ENCODE peak calls at places on chromosomes 11 and 22, in eight cellular contexts. One of them, this sample, is unnamed.

GRCh38 chr11:86740628-86741488 is 59.5 kb upstream of the PRSS23 start:
- DNase-seq in astrocyte: peak; percentile 96
- DNase-seq in left ventricle myocardium inferior: no peak
- DNase-seq in OCI-LY7: no peak
- DNase-seq in Peyer's patch: no peak
- DNase-seq in pancreas: peak; percentile 51
- DNase-seq in colonic mucosa: peak; percentile 31
- DNase-seq in lower lobe of right lung: no peak
- DNase-seq in this sample: peak; percentile 61

GRCh38 chr11:122741613-122742012 is 86.1 kb downstream of the UBASH3B start:
- DNase-seq in astrocyte: no peak
- DNase-seq in left ventricle myocardium inferior: peak; percentile 33
- DNase-seq in OCI-LY7: no peak
- DNase-seq in Peyer's patch: no peak
- DNase-seq in pancreas: no peak
- DNase-seq in colonic mucosa: no peak
- DNase-seq in lower lobe of right lung: peak; percentile 58
- DNase-seq in this sample: no peak

GRCh38 chr11:61577383-61578118 is 3.3 kb downstream of the SYT7 start:
- DNase-seq in astrocyte: no peak
- DNase-seq in left ventricle myocardium inferior: peak; percentile 48
- DNase-seq in OCI-LY7: no peak
- DNase-seq in Peyer's patch: no peak
- DNase-seq in pancreas: no peak
- DNase-seq in colonic mucosa: no peak
- DNase-seq in lower lobe of right lung: no peak
- DNase-seq in this sample: no peak

GRCh38 chr22:25153961-25154685 is 45.5 kb upstream of the CRYBB3 start:
- DNase-seq in astrocyte: peak; percentile 46
- DNase-seq in left ventricle myocardium inferior: peak; percentile 58
- DNase-seq in OCI-LY7: no peak
- DNase-seq in Peyer's patch: no peak
- DNase-seq in pancreas: peak; percentile 65
- DNase-seq in colonic mucosa: peak; percentile 78
- DNase-seq in lower lobe of right lung: peak; percentile 81
- DNase-seq in this sample: no peak

GRCh38 chr22:25067851-25068421 is 115.4 kb downstream of the KIAA1671 start:
- DNase-seq in astrocyte: no peak
- DNase-seq in left ventricle myocardium inferior: no peak
- DNase-seq in OCI-LY7: no peak
- DNase-seq in Peyer's patch: no peak
- DNase-seq in pancreas: no peak
- DNase-seq in colonic mucosa: no peak
- DNase-seq in lower lobe of right lung: peak; percentile 52
- DNase-seq in this sample: no peak

GRCh38 chr22:21587803-21588611 is 20.5 kb downstream of the UBE2L3 start:
- DNase-seq in astrocyte: peak; percentile 75
- DNase-seq in left ventricle myocardium inferior: no peak
- DNase-seq in OCI-LY7: peak; percentile 76
- DNase-seq in Peyer's patch: no peak
- DNase-seq in pancreas: no peak
- DNase-seq in colonic mucosa: no peak
- DNase-seq in lower lobe of right lung: no peak
- DNase-seq in this sample: no peak

GRCh38 chr11:72577271-72577681 is 96.9 kb downstream of the PDE2A start:
- DNase-seq in astrocyte: no peak
- DNase-seq in left ventricle myocardium inferior: no peak
- DNase-seq in OCI-LY7: no peak
- DNase-seq in Peyer's patch: peak; percentile 37
- DNase-seq in pancreas: no peak
- DNase-seq in colonic mucosa: no peak
- DNase-seq in lower lobe of right lung: peak; percentile 39
- DNase-seq in this sample: no peak

GRCh38 chr11:78161937-78162336 is 22.5 kb upstream of the ALG8 start:
- DNase-seq in astrocyte: no peak
- DNase-seq in left ventricle myocardium inferior: peak; percentile 38
- DNase-seq in OCI-LY7: no peak
- DNase-seq in Peyer's patch: no peak
- DNase-seq in pancreas: no peak
- DNase-seq in colonic mucosa: no peak
- DNase-seq in lower lobe of right lung: no peak
- DNase-seq in this sample: no peak

GRCh38 chr22:36457688-36458450 is 23.6 kb downstream of the TXN2 start:
- DNase-seq in astrocyte: peak; percentile 56
- DNase-seq in left ventricle myocardium inferior: peak; percentile 73
- DNase-seq in OCI-LY7: no peak
- DNase-seq in Peyer's patch: no peak
- DNase-seq in pancreas: peak; percentile 62
- DNase-seq in colonic mucosa: no peak
- DNase-seq in lower lobe of right lung: no peak
- DNase-seq in this sample: no peak

GRCh38 chr22:38850399-38850798 is 6.6 kb upstream of the NPTXR start:
- DNase-seq in astrocyte: no peak
- DNase-seq in left ventricle myocardium inferior: no peak
- DNase-seq in OCI-LY7: no peak
- DNase-seq in Peyer's patch: no peak
- DNase-seq in pancreas: no peak
- DNase-seq in colonic mucosa: no peak
- DNase-seq in lower lobe of right lung: no peak
- DNase-seq in this sample: no peak

GRCh38 chr11:18352581-18352980 is 30.2 kb downstream of the GTF2H1 start:
- DNase-seq in astrocyte: no peak
- DNase-seq in left ventricle myocardium inferior: no peak
- DNase-seq in OCI-LY7: no peak
- DNase-seq in Peyer's patch: no peak
- DNase-seq in pancreas: no peak
- DNase-seq in colonic mucosa: no peak
- DNase-seq in lower lobe of right lung: no peak
- DNase-seq in this sample: no peak

GRCh38 chr22:39527481-39527961 is 5.0 kb downstream of the RPS19BP1 start:
- DNase-seq in astrocyte: no peak
- DNase-seq in left ventricle myocardium inferior: no peak
- DNase-seq in OCI-LY7: peak; percentile 77
- DNase-seq in Peyer's patch: peak; percentile 58
- DNase-seq in pancreas: peak; percentile 38
- DNase-seq in colonic mucosa: peak; percentile 85
- DNase-seq in lower lobe of right lung: peak; percentile 50
- DNase-seq in this sample: no peak

GRCh38 chr22:23384451-23384850 is 195.6 kb downstream of the IGLL1 start:
- DNase-seq in astrocyte: no peak
- DNase-seq in left ventricle myocardium inferior: no peak
- DNase-seq in OCI-LY7: no peak
- DNase-seq in Peyer's patch: peak; percentile 38
- DNase-seq in pancreas: no peak
- DNase-seq in colonic mucosa: no peak
- DNase-seq in lower lobe of right lung: peak; percentile 49
- DNase-seq in this sample: no peak

GRCh38 chr22:47122441-47123000 is 360.1 kb downstream of the TBC1D22A start:
- DNase-seq in astrocyte: no peak
- DNase-seq in left ventricle myocardium inferior: no peak
- DNase-seq in OCI-LY7: no peak
- DNase-seq in Peyer's patch: no peak
- DNase-seq in pancreas: no peak
- DNase-seq in colonic mucosa: no peak
- DNase-seq in lower lobe of right lung: no peak
- DNase-seq in this sample: no peak

GRCh38 chr11:126989942-126990715 is 10.4 kb downstream of the KIRREL3 start:
- DNase-seq in astrocyte: peak; percentile 53
- DNase-seq in left ventricle myocardium inferior: peak; percentile 62
- DNase-seq in OCI-LY7: peak; percentile 57
- DNase-seq in Peyer's patch: peak; percentile 78
- DNase-seq in pancreas: peak; percentile 75
- DNase-seq in colonic mucosa: peak; percentile 67
- DNase-seq in lower lobe of right lung: peak; percentile 73
- DNase-seq in this sample: peak; percentile 74

GRCh38 chr11:4680341-4680740 is 17.3 kb downstream of the OR51E2 start:
- DNase-seq in astrocyte: no peak
- DNase-seq in left ventricle myocardium inferior: no peak
- DNase-seq in OCI-LY7: no peak
- DNase-seq in Peyer's patch: no peak
- DNase-seq in pancreas: no peak
- DNase-seq in colonic mucosa: no peak
- DNase-seq in lower lobe of right lung: no peak
- DNase-seq in this sample: no peak

GRCh38 chr22:44666207-44666585 is 35.8 kb upstream of the PRR5 start:
- DNase-seq in astrocyte: no peak
- DNase-seq in left ventricle myocardium inferior: no peak
- DNase-seq in OCI-LY7: no peak
- DNase-seq in Peyer's patch: no peak
- DNase-seq in pancreas: no peak
- DNase-seq in colonic mucosa: no peak
- DNase-seq in lower lobe of right lung: no peak
- DNase-seq in this sample: no peak

GRCh38 chr11:76208438-76208828 is 2.1 kb upstream of the WNT11 start:
- DNase-seq in astrocyte: no peak
- DNase-seq in left ventricle myocardium inferior: no peak
- DNase-seq in OCI-LY7: no peak
- DNase-seq in Peyer's patch: no peak
- DNase-seq in pancreas: no peak
- DNase-seq in colonic mucosa: no peak
- DNase-seq in lower lobe of right lung: no peak
- DNase-seq in this sample: no peak

GRCh38 chr11:115607621-115608191 is 103.5 kb upstream of the CADM1 start:
- DNase-seq in astrocyte: peak; percentile 75
- DNase-seq in left ventricle myocardium inferior: peak; percentile 67
- DNase-seq in OCI-LY7: no peak
- DNase-seq in Peyer's patch: no peak
- DNase-seq in pancreas: no peak
- DNase-seq in colonic mucosa: no peak
- DNase-seq in lower lobe of right lung: no peak
- DNase-seq in this sample: no peak

GRCh38 chr11:34631737-34632104 is 10.8 kb downstream of the EHF start:
- DNase-seq in astrocyte: no peak
- DNase-seq in left ventricle myocardium inferior: no peak
- DNase-seq in OCI-LY7: no peak
- DNase-seq in Peyer's patch: no peak
- DNase-seq in pancreas: no peak
- DNase-seq in colonic mucosa: no peak
- DNase-seq in lower lobe of right lung: no peak
- DNase-seq in this sample: no peak

GRCh38 chr11:80240245-80240644 is 799.4 kb upstream of the TENM4 start:
- DNase-seq in astrocyte: no peak
- DNase-seq in left ventricle myocardium inferior: no peak
- DNase-seq in OCI-LY7: no peak
- DNase-seq in Peyer's patch: no peak
- DNase-seq in pancreas: no peak
- DNase-seq in colonic mucosa: no peak
- DNase-seq in lower lobe of right lung: no peak
- DNase-seq in this sample: no peak

GRCh38 chr11:31022080-31022479 is 347.5 kb downstream of the DCDC1 start:
- DNase-seq in astrocyte: no peak
- DNase-seq in left ventricle myocardium inferior: no peak
- DNase-seq in OCI-LY7: no peak
- DNase-seq in Peyer's patch: no peak
- DNase-seq in pancreas: no peak
- DNase-seq in colonic mucosa: no peak
- DNase-seq in lower lobe of right lung: no peak
- DNase-seq in this sample: no peak

GRCh38 chr11:86983071-86983488 is 27.9 kb upstream of the FZD4 start:
- DNase-seq in astrocyte: no peak
- DNase-seq in left ventricle myocardium inferior: peak; percentile 23
- DNase-seq in OCI-LY7: no peak
- DNase-seq in Peyer's patch: no peak
- DNase-seq in pancreas: no peak
- DNase-seq in colonic mucosa: no peak
- DNase-seq in lower lobe of right lung: peak; percentile 54
- DNase-seq in this sample: no peak

GRCh38 chr11:17386331-17387084 is 2.0 kb downstream of the KCNJ11 start:
- DNase-seq in astrocyte: no peak
- DNase-seq in left ventricle myocardium inferior: peak; percentile 65
- DNase-seq in OCI-LY7: peak; percentile 69
- DNase-seq in Peyer's patch: peak; percentile 54
- DNase-seq in pancreas: peak; percentile 79
- DNase-seq in colonic mucosa: peak; percentile 58
- DNase-seq in lower lobe of right lung: peak; percentile 63
- DNase-seq in this sample: no peak

GRCh38 chr11:86524603-86525352 is 147.6 kb downstream of the ME3 start:
- DNase-seq in astrocyte: peak; percentile 77
- DNase-seq in left ventricle myocardium inferior: no peak
- DNase-seq in OCI-LY7: no peak
- DNase-seq in Peyer's patch: no peak
- DNase-seq in pancreas: no peak
- DNase-seq in colonic mucosa: no peak
- DNase-seq in lower lobe of right lung: no peak
- DNase-seq in this sample: no peak

GRCh38 chr11:123815116-123815515 is 9.0 kb upstream of the OR6M1 start:
- DNase-seq in astrocyte: no peak
- DNase-seq in left ventricle myocardium inferior: no peak
- DNase-seq in OCI-LY7: no peak
- DNase-seq in Peyer's patch: no peak
- DNase-seq in pancreas: no peak
- DNase-seq in colonic mucosa: no peak
- DNase-seq in lower lobe of right lung: no peak
- DNase-seq in this sample: no peak
- H3K4me3 ChIP-seq in astrocyte: no peak overlapping the region
- H3K4me3 ChIP-seq in left ventricle myocardium inferior: no peak overlapping the region
- H3K4me3 ChIP-seq in OCI-LY7: no peak overlapping the region
- H3K4me3 ChIP-seq in Peyer's patch: no peak overlapping the region
- H3K4me3 ChIP-seq in pancreas: no peak overlapping the region
- H3K4me3 ChIP-seq in colonic mucosa: no peak overlapping the region
- H3K4me3 ChIP-seq in lower lobe of right lung: no peak overlapping the region
- H3K4me3 ChIP-seq in this sample: no peak overlapping the region

GRCh38 chr22:49154433-49154832 is 673.2 kb downstream of the BRD1 start:
- DNase-seq in astrocyte: no peak
- DNase-seq in left ventricle myocardium inferior: no peak
- DNase-seq in OCI-LY7: no peak
- DNase-seq in Peyer's patch: peak; percentile 31
- DNase-seq in pancreas: no peak
- DNase-seq in colonic mucosa: no peak
- DNase-seq in lower lobe of right lung: no peak
- DNase-seq in this sample: no peak
- H3K9me3 ChIP-seq in astrocyte: peaks cover 4% of the 10 kb centered on the region
- H3K9me3 ChIP-seq in left ventricle myocardium inferior: no peaks in the 10 kb centered on the region
- H3K9me3 ChIP-seq in OCI-LY7: no peaks in the 10 kb centered on the region
- H3K9me3 ChIP-seq in Peyer's patch: no peaks in the 10 kb centered on the region
- H3K9me3 ChIP-seq in pancreas: no peaks in the 10 kb centered on the region
- H3K9me3 ChIP-seq in colonic mucosa: no peaks in the 10 kb centered on the region
- H3K9me3 ChIP-seq in lower lobe of right lung: no peaks in the 10 kb centered on the region
- H3K9me3 ChIP-seq in this sample: peaks cover 34% of the 10 kb centered on the region

GRCh38 chr22:27624705-27625104 is 176.9 kb downstream of the MN1 start:
- DNase-seq in astrocyte: peak; percentile 64
- DNase-seq in left ventricle myocardium inferior: no peak
- DNase-seq in OCI-LY7: no peak
- DNase-seq in Peyer's patch: no peak
- DNase-seq in pancreas: no peak
- DNase-seq in colonic mucosa: no peak
- DNase-seq in lower lobe of right lung: no peak
- DNase-seq in this sample: no peak
- H3K4me1 ChIP-seq in astrocyte: no peaks in the 10 kb centered on the region
- H3K4me1 ChIP-seq in left ventricle myocardium inferior: no peaks in the 10 kb centered on the region
- H3K4me1 ChIP-seq in OCI-LY7: no peaks in the 10 kb centered on the region
- H3K4me1 ChIP-seq in Peyer's patch: no peaks in the 10 kb centered on the region
- H3K4me1 ChIP-seq in pancreas: no peaks in the 10 kb centered on the region
- H3K4me1 ChIP-seq in colonic mucosa: no peaks in the 10 kb centered on the region
- H3K4me1 ChIP-seq in lower lobe of right lung: no peaks in the 10 kb centered on the region
- H3K4me1 ChIP-seq in this sample: no peaks in the 10 kb centered on the region

DNA sequence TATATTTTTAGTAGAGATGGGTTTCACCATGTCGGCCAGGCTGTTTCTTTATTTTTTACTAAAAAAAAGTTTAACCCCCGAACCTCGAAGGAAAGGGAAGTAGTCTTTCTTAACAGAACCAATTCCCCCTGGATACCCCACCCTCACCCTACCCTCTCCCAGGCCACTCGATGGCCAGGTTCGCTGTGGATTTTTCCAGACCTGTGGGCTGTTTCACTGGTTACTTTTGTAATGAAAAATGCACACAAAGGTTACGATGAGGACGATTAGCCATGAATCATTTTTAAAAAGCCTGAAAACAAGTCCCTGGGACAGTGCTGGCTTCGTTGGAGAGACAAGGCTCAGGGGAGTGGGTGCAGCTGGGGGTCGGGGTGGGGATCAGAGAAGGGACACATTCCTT is 2.6 kb downstream of the TSPO start:
- DNase-seq in astrocyte: no peak
- DNase-seq in left ventricle myocardium inferior: no peak
- DNase-seq in OCI-LY7: no peak
- DNase-seq in Peyer's patch: no peak
- DNase-seq in pancreas: no peak
- DNase-seq in colonic mucosa: no peak
- DNase-seq in lower lobe of right lung: no peak
- DNase-seq in this sample: no peak
- H3K4me3 ChIP-seq in astrocyte: no peak overlapping the region
- H3K4me3 ChIP-seq in left ventricle myocardium inferior: no peak overlapping the region
- H3K4me3 ChIP-seq in OCI-LY7: no peak overlapping the region
- H3K4me3 ChIP-seq in Peyer's patch: no peak overlapping the region
- H3K4me3 ChIP-seq in pancreas: no peak overlapping the region
- H3K4me3 ChIP-seq in colonic mucosa: no peak overlapping the region
- H3K4me3 ChIP-seq in lower lobe of right lung: peak overlapping the region; percentile 30
- H3K4me3 ChIP-seq in this sample: no peak overlapping the region

This sample was measured in iPS DF 6.9.